ENCODE peak calls at places on chromosomes 1 and 21, in seven cellular contexts. P, R, L, B, H, Q and T are unnamed samples.

GRCh38 chr1:24203404-24203803 is 16.3 kb upstream of the IFNLR1 start:
- DNase-seq in P (no peak), R (no peak), L (no peak), B (no peak), H (no peak), Q (no peak), T (no peak)

GRCh38 chr1:201264554-201264953 is 18.8 kb upstream of the PKP1 start:
- DNase-seq in P (no peak), R (no peak), L (no peak), B (no peak), H (no peak), Q (no peak), T (no peak)

GRCh38 chr1:226806988-226807387 is 63.4 kb upstream of the PSEN2 start:
- DNase-seq in P (no peak), R (no peak), L (no peak), B (no peak), H (no peak), Q (no peak), T (no peak)

GRCh38 chr1:12001996-12002493 is 17.3 kb upstream of the MIIP start:
- DNase-seq in P (peak), R (no peak), L (no peak), B (peak), H (peak), Q (no peak), T (peak)

GRCh38 chr1:205531191-205532025 is 26.9 kb downstream of the CDK18 start:
- DNase-seq in P (no peak), R (no peak), L (no peak), B (no peak), H (no peak), Q (no peak), T (no peak)

GRCh38 chr1:158969855-158970254 is 38.5 kb downstream of the PYHIN1 start:
- DNase-seq in P (no peak), R (no peak), L (no peak), B (no peak), H (no peak), Q (no peak), T (no peak)

GRCh38 chr1:167146903-167147539 is 53.1 kb downstream of the STYXL2 start:
- DNase-seq in P (no peak), R (no peak), L (no peak), B (no peak), H (no peak), Q (no peak), T (no peak)

GRCh38 chr1:170309389-170310013 is 163.7 kb downstream of the NTMT2 start:
- DNase-seq in P (peak), R (no peak), L (peak), B (no peak), H (peak), Q (no peak), T (peak)

GRCh38 chr21:45306453-45306831 is 18.7 kb upstream of the POFUT2 start:
- DNase-seq in P (no peak), R (no peak), L (no peak), B (no peak), H (no peak), Q (no peak), T (no peak)

GRCh38 chr1:94326329-94326728 is 88.9 kb upstream of the ARHGAP29 start:
- DNase-seq in P (peak), R (no peak), L (no peak), B (no peak), H (no peak), Q (no peak), T (no peak)

GRCh38 chr21:45244799-45245340 is 42.8 kb downstream of the POFUT2 start:
- DNase-seq in P (no peak), R (no peak), L (no peak), B (no peak), H (no peak), Q (no peak), T (no peak)

GRCh38 chr1:13941315-13941714 is 241.3 kb downstream of the PRDM2 start:
- DNase-seq in P (no peak), R (no peak), L (no peak), B (no peak), H (no peak), Q (no peak), T (no peak)

GRCh38 chr1:204146965-204147364 is 4.9 kb downstream of the ETNK2 start:
- DNase-seq in P (no peak), R (no peak), L (no peak), B (no peak), H (no peak), Q (no peak), T (no peak)

GRCh38 chr1:15043934-15044333 is 109.6 kb upstream of the TMEM51 start:
- DNase-seq in P (no peak), R (no peak), L (no peak), B (no peak), H (no peak), Q (no peak), T (no peak)

GRCh38 chr1:29129916-29130315 is 6.2 kb upstream of the TMEM200B start:
- DNase-seq in P (peak), R (no peak), L (peak), B (no peak), H (no peak), Q (no peak), T (no peak)

GRCh38 chr1:40818264-40818961 is 34.8 kb downstream of the KCNQ4 start:
- DNase-seq in P (peak), R (peak), L (no peak), B (peak), H (no peak), Q (no peak), T (no peak)

GRCh38 chr1:75265792-75266191 is 131.6 kb downstream of the LHX8 start:
- DNase-seq in P (peak), R (no peak), L (peak), B (no peak), H (peak), Q (peak), T (peak)

GRCh38 chr1:32873484-32873883 is 2.8 kb upstream of the FNDC5 start:
- DNase-seq in P (no peak), R (no peak), L (no peak), B (no peak), H (no peak), Q (no peak), T (no peak)

GRCh38 chr1:243470492-243470891 is 214.7 kb downstream of the SDCCAG8 start:
- DNase-seq in P (no peak), R (no peak), L (no peak), B (no peak), H (no peak), Q (no peak), T (no peak)

GRCh38 chr1:77639056-77639455 is 43.4 kb downstream of the ZZZ3 start:
- DNase-seq in P (peak), R (no peak), L (peak), B (no peak), H (peak), Q (no peak), T (no peak)

GRCh38 chr1:18302788-18303413 is 177.8 kb upstream of the KLHDC7A start:
- DNase-seq in P (no peak), R (no peak), L (no peak), B (no peak), H (no peak), Q (no peak), T (no peak)

GRCh38 chr1:109373051-109373593 is 24.6 kb downstream of the SORT1 start:
- DNase-seq in P (no peak), R (no peak), L (no peak), B (no peak), H (no peak), Q (peak), T (no peak)

GRCh38 chr1:24154215-24154614 is 11.3 kb upstream of the IL22RA1 start:
- DNase-seq in P (no peak), R (no peak), L (no peak), B (no peak), H (no peak), Q (no peak), T (no peak)

GRCh38 chr1:105270966-105271365 is 1521.3 kb downstream of the AMY1C start:
- DNase-seq in P (no peak), R (no peak), L (no peak), B (no peak), H (no peak), Q (no peak), T (no peak)

GRCh38 chr1:87435484-87435883 is 106.8 kb downstream of the LMO4 start:
- DNase-seq in P (no peak), R (no peak), L (no peak), B (no peak), H (peak), Q (no peak), T (peak)

GRCh38 chr21:17397703-17398102 is 115.1 kb upstream of the CXADR start:
- DNase-seq in P (no peak), R (no peak), L (no peak), B (no peak), H (no peak), Q (no peak), T (no peak)

GRCh38 chr1:34013958-34014737 is 150.3 kb downstream of the HMGB4 start:
- DNase-seq in P (no peak), R (no peak), L (peak), B (peak), H (peak), Q (peak), T (no peak)

GRCh38 chr21:41758550-41758949 is 8.3 kb downstream of the RIPK4 start:
- DNase-seq in P (no peak), R (no peak), L (no peak), B (no peak), H (no peak), Q (no peak), T (peak)

GRCh38 chr1:205521646-205522150 is 17.2 kb downstream of the CDK18 start:
- DNase-seq in P (no peak), R (no peak), L (no peak), B (no peak), H (no peak), Q (no peak), T (no peak)

GRCh38 chr1:43108080-43108479 is 64.0 kb downstream of the EBNA1BP2 start:
- DNase-seq in P (no peak), R (no peak), L (no peak), B (no peak), H (no peak), Q (no peak), T (no peak)

GRCh38 chr1:32652244-32652962 is 1.4 kb downstream of the RBBP4 start:
- DNase-seq in P (no peak), R (no peak), L (no peak), B (no peak), H (no peak), Q (no peak), T (no peak)

GRCh38 chr1:10170362-10170665 is 40.1 kb upstream of the KIF1B start:
- DNase-seq in P (no peak), R (no peak), L (no peak), B (no peak), H (no peak), Q (no peak), T (peak)

GRCh38 chr1:58310469-58310868 is 236.1 kb downstream of the OMA1 start:
- DNase-seq in P (no peak), R (no peak), L (no peak), B (no peak), H (no peak), Q (no peak), T (no peak)

GRCh38 chr1:5597991-5598823 is 394.0 kb downstream of the NPHP4 start:
- DNase-seq in P (no peak), R (no peak), L (no peak), B (no peak), H (no peak), Q (peak), T (no peak)

GRCh38 chr1:107687846-107688753 is 276.9 kb downstream of the VAV3 start:
- DNase-seq in P (no peak), R (no peak), L (no peak), B (no peak), H (no peak), Q (peak), T (peak)

GRCh38 chr1:6409053-6409452 is 10.7 kb downstream of the HES2 start:
- DNase-seq in P (no peak), R (no peak), L (no peak), B (no peak), H (no peak), Q (no peak), T (no peak)

GRCh38 chr21:33492571-33492970 is 1.1 kb upstream of the DNAJC28 start:
- DNase-seq in P (peak), R (no peak), L (no peak), B (no peak), H (peak), Q (no peak), T (peak)

GRCh38 chr1:9300623-9301022 is 7.9 kb downstream of the SPSB1 start:
- DNase-seq in P (no peak), R (no peak), L (no peak), B (no peak), H (no peak), Q (no peak), T (no peak)

GRCh38 chr1:197958438-197958837 is 41.3 kb downstream of the LHX9 start:
- DNase-seq in P (no peak), R (no peak), L (no peak), B (no peak), H (no peak), Q (no peak), T (no peak)

GRCh38 chr1:183543619-183544204 is 46.5 kb downstream of the NCF2 start:
- DNase-seq in P (peak), R (no peak), L (peak), B (no peak), H (peak), Q (peak), T (peak)